ENCODE peak calls at places on chromosome 4, in four cellular contexts. C is tibial nerve, J is MM.1S, E is right atrium auricular region. I is an unnamed sample.

GRCh38 chr4:73446336-73446938 is 10.4 kb downstream of the AFP start:
- DNase-seq in C (peak; percentile 16), E (no peak), J (peak; percentile 75), I (peak; percentile 48)

GRCh38 chr4:142312391-142312790 is 533.7 kb downstream of the INPP4B start:
- DNase-seq in E (no peak), J (no peak), C (no peak), I (no peak)

GRCh38 chr4:116953947-116954346 is 131.4 kb downstream of the TRAM1L1 start:
- DNase-seq in J (no peak), C (no peak), E (no peak), I (no peak)

GRCh38 chr4:189088783-189089182 is 851.9 kb upstream of the FRG1 start:
- DNase-seq in C (no peak), J (no peak), E (no peak), I (no peak)

GRCh38 chr4:110119880-110120279 is 78.5 kb downstream of the ELOVL6 start:
- DNase-seq in J (no peak), E (no peak), C (no peak), I (no peak)

GRCh38 chr4:55910140-55910539 is 38.6 kb upstream of the CEP135 start:
- DNase-seq in E (no peak), J (no peak), C (no peak), I (no peak)

GRCh38 chr4:42653606-42654560 is 3.0 kb downstream of the ATP8A1 start:
- DNase-seq in J (no peak), C (no peak), E (no peak), I (no peak)

GRCh38 chr4:177427097-177427665 is 15.1 kb downstream of the AGA start:
- DNase-seq in J (no peak), C (no peak), E (no peak), I (no peak)

GRCh38 chr4:39698424-39699009 is 581 bp downstream of the UBE2K start:
- DNase-seq in J (peak; percentile 21), C (peak; percentile 36), E (no peak), I (no peak)

GRCh38 chr4:187996502-187997177 is 1.1 kb downstream of the ZFP42 start:
- DNase-seq in C (no peak), J (no peak), E (no peak), I (no peak)

GRCh38 chr4:4658051-4658450 is 116.2 kb upstream of the STX18 start:
- DNase-seq in C (no peak), J (no peak), E (no peak), I (no peak)

DNA sequence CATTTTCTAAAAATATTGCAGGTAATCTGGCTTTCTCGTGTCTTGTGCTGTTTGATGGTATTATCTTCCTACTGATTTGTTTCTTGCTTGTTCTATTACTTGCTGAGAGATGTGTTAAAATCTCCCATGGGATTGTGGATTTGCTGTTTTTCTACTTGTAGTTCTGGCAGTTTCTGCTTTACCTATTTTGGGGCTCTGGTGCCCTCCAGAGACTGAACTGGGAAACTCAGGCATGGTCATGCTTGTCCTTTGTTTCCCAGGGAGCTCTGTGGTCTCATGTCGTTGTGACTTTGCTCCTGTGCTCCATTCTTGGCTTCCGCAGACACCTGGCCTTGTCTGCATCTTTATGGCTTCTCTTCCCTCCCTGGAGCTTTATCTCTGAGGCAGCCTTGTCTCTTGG is 39.5 kb downstream of the NSD2 start:
- DNase-seq in J (peak; percentile 24), C (peak; percentile 40), E (no peak), I (no peak)
- TF ChIP-seq CTCF in J (peak; percentile 48), C (peak; percentile 43), E (no peak), I (no peak)

DNA sequence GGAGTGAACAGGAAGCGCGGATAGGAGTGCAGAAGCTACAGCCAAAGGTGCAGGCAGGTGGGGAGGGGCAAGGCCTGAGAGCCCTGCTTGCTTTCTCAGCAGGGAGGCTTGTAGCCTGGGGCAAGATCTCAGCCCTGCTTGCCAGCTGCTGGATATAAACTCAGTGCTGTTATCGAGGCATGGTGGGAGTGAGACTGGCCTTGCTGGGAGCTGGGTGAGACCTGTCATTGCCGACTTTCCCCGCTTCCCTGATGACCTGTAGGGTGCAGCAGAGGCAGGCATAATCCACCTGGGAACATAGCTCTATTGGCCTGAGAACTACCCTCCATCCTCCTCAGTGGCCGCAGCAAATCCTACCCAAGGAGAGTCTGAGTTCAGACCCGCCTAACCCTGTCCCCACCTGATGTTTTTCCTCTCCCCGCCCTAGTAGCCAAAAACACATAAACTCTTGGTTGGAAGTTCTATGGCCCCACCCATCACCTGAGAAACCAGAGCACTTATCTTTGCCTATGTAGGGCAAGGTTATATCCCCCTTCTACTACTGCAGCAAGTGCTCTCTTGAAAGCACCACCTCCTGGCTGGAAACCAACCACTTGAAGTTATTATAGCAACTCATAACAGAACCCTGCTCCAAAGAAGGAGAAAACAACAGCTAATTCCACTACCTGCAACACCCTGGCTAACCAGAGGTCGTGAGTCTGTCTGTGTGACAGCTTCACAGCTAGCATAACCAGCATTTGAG is 80.7 kb downstream of the FHIP1A start:
- DNase-seq in C (no peak), E (no peak), J (no peak), I (no peak)
- TF ChIP-seq CTCF in C (no peak), E (no peak), J (no peak), I (no peak)

GRCh38 chr4:96912731-96913130 is 1072.8 kb downstream of the PDHA2 start:
- DNase-seq in J (no peak), E (no peak), C (no peak), I (no peak)
- TF ChIP-seq CTCF in J (no peak), E (no peak), C (no peak), I (no peak)

DNA sequence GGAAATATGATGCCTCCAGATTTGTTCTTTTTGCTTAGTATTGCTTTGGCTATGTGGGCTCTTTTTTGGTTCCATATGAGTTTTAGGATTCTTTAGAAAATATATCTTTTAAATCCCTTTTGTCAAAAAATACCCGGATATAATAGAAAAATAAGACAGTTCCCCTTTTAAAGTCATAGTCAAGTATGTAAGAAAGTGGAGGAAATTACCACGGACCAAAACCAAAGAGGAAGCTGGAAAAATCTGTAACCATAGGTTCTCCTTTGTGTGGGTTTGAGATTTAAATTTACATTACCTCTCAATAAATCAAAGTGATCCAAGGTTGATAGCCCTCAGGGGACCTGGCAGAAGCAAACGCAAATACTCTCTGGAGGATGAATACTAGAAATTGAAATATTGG is 58.3 kb upstream of the PACRGL start:
- DNase-seq in E (no peak), C (no peak), J (no peak), I (no peak)
- TF ChIP-seq CTCF in E (no peak), C (no peak), J (no peak), I (no peak)

I was measured in GM13976.